ENCODE peak calls at places on chromosomes 7 and 10, in eight cellular contexts. One of them, this sample, is unnamed.

GRCh38 chr10:47277352-47278151 is 22.4 kb upstream of the GDF10 start:
- DNase-seq in tibial artery: no peak
- DNase-seq in left cardiac atrium: no peak
- DNase-seq in RWPE1: no peak
- DNase-seq in GM12891: no peak
- DNase-seq in stimulated activated CD8-positive, alpha-beta memory T cell treated with anti-CD3 and anti-CD28 coated beads, Interleukin-7, amount 100 ng/mL, for 24 hours: no peak
- DNase-seq in heart right ventricle: no peak
- DNase-seq in activated CD4-positive, alpha-beta T cell treated with anti-CD3 and anti-CD28 coated beads for 48 hours: peak; percentile 59
- DNase-seq in this sample: no peak

GRCh38 chr7:65477326-65477725 is 103.7 kb downstream of the ZNF92 start:
- DNase-seq in activated CD4-positive, alpha-beta T cell treated with anti-CD3 and anti-CD28 coated beads for 48 hours: peak; percentile 29
- DNase-seq in tibial artery: no peak
- DNase-seq in RWPE1: peak; percentile 25
- DNase-seq in left cardiac atrium: no peak
- DNase-seq in stimulated activated CD8-positive, alpha-beta memory T cell treated with anti-CD3 and anti-CD28 coated beads, Interleukin-7, amount 100 ng/mL, for 24 hours: no peak
- DNase-seq in heart right ventricle: no peak
- DNase-seq in GM12891: no peak
- DNase-seq in this sample: no peak

GRCh38 chr10:99426689-99427088 is 3.7 kb downstream of the GOT1 start:
- DNase-seq in RWPE1: no peak
- DNase-seq in stimulated activated CD8-positive, alpha-beta memory T cell treated with anti-CD3 and anti-CD28 coated beads, Interleukin-7, amount 100 ng/mL, for 24 hours: no peak
- DNase-seq in left cardiac atrium: no peak
- DNase-seq in GM12891: no peak
- DNase-seq in activated CD4-positive, alpha-beta T cell treated with anti-CD3 and anti-CD28 coated beads for 48 hours: no peak
- DNase-seq in tibial artery: no peak
- DNase-seq in heart right ventricle: no peak
- DNase-seq in this sample: no peak

GRCh38 chr10:128633864-128634541 is 507.8 kb upstream of the MKI67 start:
- DNase-seq in left cardiac atrium: no peak
- DNase-seq in heart right ventricle: no peak
- DNase-seq in RWPE1: no peak
- DNase-seq in GM12891: no peak
- DNase-seq in activated CD4-positive, alpha-beta T cell treated with anti-CD3 and anti-CD28 coated beads for 48 hours: no peak
- DNase-seq in tibial artery: no peak
- DNase-seq in stimulated activated CD8-positive, alpha-beta memory T cell treated with anti-CD3 and anti-CD28 coated beads, Interleukin-7, amount 100 ng/mL, for 24 hours: no peak
- DNase-seq in this sample: no peak

GRCh38 chr7:47501406-47501805 is 80.5 kb downstream of the TNS3 start:
- DNase-seq in RWPE1: no peak
- DNase-seq in GM12891: no peak
- DNase-seq in left cardiac atrium: no peak
- DNase-seq in tibial artery: no peak
- DNase-seq in stimulated activated CD8-positive, alpha-beta memory T cell treated with anti-CD3 and anti-CD28 coated beads, Interleukin-7, amount 100 ng/mL, for 24 hours: no peak
- DNase-seq in heart right ventricle: no peak
- DNase-seq in activated CD4-positive, alpha-beta T cell treated with anti-CD3 and anti-CD28 coated beads for 48 hours: no peak
- DNase-seq in this sample: no peak

GRCh38 chr10:118298787-118299186 is 43.3 kb downstream of the FAM204A start:
- DNase-seq in stimulated activated CD8-positive, alpha-beta memory T cell treated with anti-CD3 and anti-CD28 coated beads, Interleukin-7, amount 100 ng/mL, for 24 hours: no peak
- DNase-seq in activated CD4-positive, alpha-beta T cell treated with anti-CD3 and anti-CD28 coated beads for 48 hours: no peak
- DNase-seq in left cardiac atrium: no peak
- DNase-seq in GM12891: no peak
- DNase-seq in RWPE1: no peak
- DNase-seq in heart right ventricle: no peak
- DNase-seq in tibial artery: no peak
- DNase-seq in this sample: no peak

GRCh38 chr10:1109795-1110673 is 53.8 kb downstream of the WDR37 start:
- DNase-seq in RWPE1: peak; percentile 91
- DNase-seq in GM12891: peak; percentile 75
- DNase-seq in stimulated activated CD8-positive, alpha-beta memory T cell treated with anti-CD3 and anti-CD28 coated beads, Interleukin-7, amount 100 ng/mL, for 24 hours: peak; percentile 62
- DNase-seq in tibial artery: no peak
- DNase-seq in activated CD4-positive, alpha-beta T cell treated with anti-CD3 and anti-CD28 coated beads for 48 hours: peak; percentile 87
- DNase-seq in heart right ventricle: no peak
- DNase-seq in left cardiac atrium: peak; percentile 56
- DNase-seq in this sample: no peak

GRCh38 chr7:1555046-1555812 is 776 bp downstream of the TMEM184A start:
- DNase-seq in tibial artery: no peak
- DNase-seq in left cardiac atrium: no peak
- DNase-seq in heart right ventricle: peak; percentile 18
- DNase-seq in RWPE1: peak; percentile 99
- DNase-seq in activated CD4-positive, alpha-beta T cell treated with anti-CD3 and anti-CD28 coated beads for 48 hours: no peak
- DNase-seq in GM12891: no peak
- DNase-seq in stimulated activated CD8-positive, alpha-beta memory T cell treated with anti-CD3 and anti-CD28 coated beads, Interleukin-7, amount 100 ng/mL, for 24 hours: no peak
- DNase-seq in this sample: no peak

GRCh38 chr10:14659626-14660196 is 115.0 kb downstream of the FAM107B start:
- DNase-seq in RWPE1: no peak
- DNase-seq in GM12891: peak; percentile 53
- DNase-seq in activated CD4-positive, alpha-beta T cell treated with anti-CD3 and anti-CD28 coated beads for 48 hours: peak; percentile 67
- DNase-seq in left cardiac atrium: no peak
- DNase-seq in stimulated activated CD8-positive, alpha-beta memory T cell treated with anti-CD3 and anti-CD28 coated beads, Interleukin-7, amount 100 ng/mL, for 24 hours: peak; percentile 21
- DNase-seq in tibial artery: no peak
- DNase-seq in heart right ventricle: no peak
- DNase-seq in this sample: no peak

This sample was measured in ascending aorta.